ENCODE peak calls at places on chromosome 4, in seven cellular contexts. One of them, this sample, is unnamed.

GRCh38 chr4:52638717-52639116 is 20.4 kb downstream of the USP46 start:
- DNase-seq in NCI-H1417: no peak
- DNase-seq in SK-N-DZ: no peak
- DNase-seq in GDM1: peak
- DNase-seq in activated naive CD4-positive, alpha-beta T cell: no peak
- DNase-seq in stimulated activated effector memory CD8-positive, alpha-beta T cell treated with anti-CD3 and anti-CD28 coated beads, Interleukin-12 subunit alpha, Interleukin-12 subunit beta, amount 100 ng/mL, for 72 hours: no peak
- DNase-seq in heart left ventricle: no peak
- DNase-seq in this sample: no peak

GRCh38 chr4:16764622-16765021 is 133.8 kb downstream of the LDB2 start:
- DNase-seq in NCI-H1417: no peak
- DNase-seq in GDM1: no peak
- DNase-seq in activated naive CD4-positive, alpha-beta T cell: no peak
- DNase-seq in SK-N-DZ: peak
- DNase-seq in stimulated activated effector memory CD8-positive, alpha-beta T cell treated with anti-CD3 and anti-CD28 coated beads, Interleukin-12 subunit alpha, Interleukin-12 subunit beta, amount 100 ng/mL, for 72 hours: no peak
- DNase-seq in heart left ventricle: no peak
- DNase-seq in this sample: no peak

GRCh38 chr4:185127021-185127925 is 15.8 kb upstream of the SLC25A4 start:
- DNase-seq in stimulated activated effector memory CD8-positive, alpha-beta T cell treated with anti-CD3 and anti-CD28 coated beads, Interleukin-12 subunit alpha, Interleukin-12 subunit beta, amount 100 ng/mL, for 72 hours: no peak
- DNase-seq in NCI-H1417: peak
- DNase-seq in activated naive CD4-positive, alpha-beta T cell: no peak
- DNase-seq in SK-N-DZ: peak
- DNase-seq in GDM1: no peak
- DNase-seq in heart left ventricle: peak
- DNase-seq in this sample: peak

GRCh38 chr4:102625232-102625930 is 124.2 kb downstream of the NFKB1 start:
- DNase-seq in GDM1: peak
- DNase-seq in SK-N-DZ: peak
- DNase-seq in NCI-H1417: peak
- DNase-seq in stimulated activated effector memory CD8-positive, alpha-beta T cell treated with anti-CD3 and anti-CD28 coated beads, Interleukin-12 subunit alpha, Interleukin-12 subunit beta, amount 100 ng/mL, for 72 hours: peak
- DNase-seq in activated naive CD4-positive, alpha-beta T cell: peak
- DNase-seq in heart left ventricle: peak
- DNase-seq in this sample: no peak

GRCh38 chr4:183995489-183996049 is 90.5 kb downstream of the STOX2 start:
- DNase-seq in GDM1: no peak
- DNase-seq in NCI-H1417: no peak
- DNase-seq in stimulated activated effector memory CD8-positive, alpha-beta T cell treated with anti-CD3 and anti-CD28 coated beads, Interleukin-12 subunit alpha, Interleukin-12 subunit beta, amount 100 ng/mL, for 72 hours: no peak
- DNase-seq in heart left ventricle: no peak
- DNase-seq in SK-N-DZ: no peak
- DNase-seq in activated naive CD4-positive, alpha-beta T cell: no peak
- DNase-seq in this sample: no peak

GRCh38 chr4:134160211-134160610 is 41.4 kb downstream of the PABPC4L start:
- DNase-seq in GDM1: no peak
- DNase-seq in NCI-H1417: no peak
- DNase-seq in stimulated activated effector memory CD8-positive, alpha-beta T cell treated with anti-CD3 and anti-CD28 coated beads, Interleukin-12 subunit alpha, Interleukin-12 subunit beta, amount 100 ng/mL, for 72 hours: no peak
- DNase-seq in SK-N-DZ: no peak
- DNase-seq in activated naive CD4-positive, alpha-beta T cell: no peak
- DNase-seq in heart left ventricle: no peak
- DNase-seq in this sample: no peak

GRCh38 chr4:87026795-87027495 is 92.1 kb downstream of the AFF1 start:
- DNase-seq in NCI-H1417: no peak
- DNase-seq in GDM1: no peak
- DNase-seq in heart left ventricle: no peak
- DNase-seq in SK-N-DZ: no peak
- DNase-seq in stimulated activated effector memory CD8-positive, alpha-beta T cell treated with anti-CD3 and anti-CD28 coated beads, Interleukin-12 subunit alpha, Interleukin-12 subunit beta, amount 100 ng/mL, for 72 hours: no peak
- DNase-seq in activated naive CD4-positive, alpha-beta T cell: no peak
- DNase-seq in this sample: no peak

GRCh38 chr4:56410247-56410646 is 23.0 kb upstream of the AASDH start:
- DNase-seq in activated naive CD4-positive, alpha-beta T cell: no peak
- DNase-seq in heart left ventricle: no peak
- DNase-seq in SK-N-DZ: no peak
- DNase-seq in GDM1: no peak
- DNase-seq in NCI-H1417: peak
- DNase-seq in stimulated activated effector memory CD8-positive, alpha-beta T cell treated with anti-CD3 and anti-CD28 coated beads, Interleukin-12 subunit alpha, Interleukin-12 subunit beta, amount 100 ng/mL, for 72 hours: no peak
- DNase-seq in this sample: peak

GRCh38 chr4:140249351-140249750 is 95.4 kb upstream of the MAML3 start:
- DNase-seq in GDM1: no peak
- DNase-seq in activated naive CD4-positive, alpha-beta T cell: no peak
- DNase-seq in heart left ventricle: no peak
- DNase-seq in SK-N-DZ: no peak
- DNase-seq in NCI-H1417: peak
- DNase-seq in stimulated activated effector memory CD8-positive, alpha-beta T cell treated with anti-CD3 and anti-CD28 coated beads, Interleukin-12 subunit alpha, Interleukin-12 subunit beta, amount 100 ng/mL, for 72 hours: no peak
- DNase-seq in this sample: no peak

GRCh38 chr4:2048831-2049230 is 10.3 kb upstream of the NAT8L start:
- DNase-seq in heart left ventricle: no peak
- DNase-seq in SK-N-DZ: no peak
- DNase-seq in GDM1: no peak
- DNase-seq in activated naive CD4-positive, alpha-beta T cell: no peak
- DNase-seq in NCI-H1417: no peak
- DNase-seq in stimulated activated effector memory CD8-positive, alpha-beta T cell treated with anti-CD3 and anti-CD28 coated beads, Interleukin-12 subunit alpha, Interleukin-12 subunit beta, amount 100 ng/mL, for 72 hours: no peak
- DNase-seq in this sample: no peak

GRCh38 chr4:138967313-138967712 is 48.3 kb upstream of the NOCT start:
- DNase-seq in SK-N-DZ: no peak
- DNase-seq in stimulated activated effector memory CD8-positive, alpha-beta T cell treated with anti-CD3 and anti-CD28 coated beads, Interleukin-12 subunit alpha, Interleukin-12 subunit beta, amount 100 ng/mL, for 72 hours: no peak
- DNase-seq in activated naive CD4-positive, alpha-beta T cell: no peak
- DNase-seq in NCI-H1417: no peak
- DNase-seq in heart left ventricle: no peak
- DNase-seq in GDM1: no peak
- DNase-seq in this sample: no peak

GRCh38 chr4:55291227-55291629 is 54.8 kb upstream of the SRD5A3 start:
- DNase-seq in stimulated activated effector memory CD8-positive, alpha-beta T cell treated with anti-CD3 and anti-CD28 coated beads, Interleukin-12 subunit alpha, Interleukin-12 subunit beta, amount 100 ng/mL, for 72 hours: no peak
- DNase-seq in GDM1: no peak
- DNase-seq in NCI-H1417: no peak
- DNase-seq in heart left ventricle: peak
- DNase-seq in SK-N-DZ: no peak
- DNase-seq in activated naive CD4-positive, alpha-beta T cell: no peak
- DNase-seq in this sample: no peak

GRCh38 chr4:162265802-162266201 is 102.0 kb upstream of the FSTL5 start:
- DNase-seq in heart left ventricle: no peak
- DNase-seq in NCI-H1417: no peak
- DNase-seq in activated naive CD4-positive, alpha-beta T cell: no peak
- DNase-seq in stimulated activated effector memory CD8-positive, alpha-beta T cell treated with anti-CD3 and anti-CD28 coated beads, Interleukin-12 subunit alpha, Interleukin-12 subunit beta, amount 100 ng/mL, for 72 hours: no peak
- DNase-seq in GDM1: no peak
- DNase-seq in SK-N-DZ: no peak
- DNase-seq in this sample: no peak

GRCh38 chr4:100486496-100486895 is 31.3 kb downstream of the EMCN start:
- DNase-seq in SK-N-DZ: no peak
- DNase-seq in heart left ventricle: no peak
- DNase-seq in activated naive CD4-positive, alpha-beta T cell: no peak
- DNase-seq in NCI-H1417: no peak
- DNase-seq in stimulated activated effector memory CD8-positive, alpha-beta T cell treated with anti-CD3 and anti-CD28 coated beads, Interleukin-12 subunit alpha, Interleukin-12 subunit beta, amount 100 ng/mL, for 72 hours: no peak
- DNase-seq in GDM1: no peak
- DNase-seq in this sample: no peak

GRCh38 chr4:156830356-156830755 is 141.2 kb downstream of the PDGFC start:
- DNase-seq in GDM1: no peak
- DNase-seq in stimulated activated effector memory CD8-positive, alpha-beta T cell treated with anti-CD3 and anti-CD28 coated beads, Interleukin-12 subunit alpha, Interleukin-12 subunit beta, amount 100 ng/mL, for 72 hours: no peak
- DNase-seq in heart left ventricle: no peak
- DNase-seq in activated naive CD4-positive, alpha-beta T cell: no peak
- DNase-seq in NCI-H1417: no peak
- DNase-seq in SK-N-DZ: no peak
- DNase-seq in this sample: no peak

GRCh38 chr4:108738307-108738706 is 24.5 kb downstream of the ETNPPL start:
- DNase-seq in activated naive CD4-positive, alpha-beta T cell: no peak
- DNase-seq in SK-N-DZ: no peak
- DNase-seq in NCI-H1417: no peak
- DNase-seq in GDM1: no peak
- DNase-seq in stimulated activated effector memory CD8-positive, alpha-beta T cell treated with anti-CD3 and anti-CD28 coated beads, Interleukin-12 subunit alpha, Interleukin-12 subunit beta, amount 100 ng/mL, for 72 hours: no peak
- DNase-seq in heart left ventricle: no peak
- DNase-seq in this sample: no peak